ENCODE peak calls at places on chromosomes 6 and 20, in ten cellular contexts. One of them, this sample, is unnamed.

GRCh38 chr6:33318426-33319073 is 1.0 kb upstream of the ZBTB22 start:
- DNase-seq in A172: no peak
- DNase-seq in endothelial cell: no peak
- DNase-seq in stimulated activated CD4-positive, alpha-beta T cell treated with anti-CD3 and anti-CD28 coated beads, Interleukin-15, amount 100 ng/mL, for 1 hour: no peak
- DNase-seq in germinal center: no peak
- DNase-seq in adipocyte: no peak
- DNase-seq in EH: no peak
- DNase-seq in ELR: no peak
- DNase-seq in transverse colon: no peak
- DNase-seq in neural progenitor cell: no peak
- DNase-seq in this sample: no peak

GRCh38 chr6:16752206-16752867 is 8.9 kb downstream of the ATXN1 start:
- DNase-seq in transverse colon: no peak
- DNase-seq in germinal center: no peak
- DNase-seq in stimulated activated CD4-positive, alpha-beta T cell treated with anti-CD3 and anti-CD28 coated beads, Interleukin-15, amount 100 ng/mL, for 1 hour: no peak
- DNase-seq in EH: peak
- DNase-seq in ELR: peak
- DNase-seq in A172: peak
- DNase-seq in endothelial cell: no peak
- DNase-seq in neural progenitor cell: no peak
- DNase-seq in adipocyte: peak
- DNase-seq in this sample: no peak

GRCh38 chr6:35034411-35035171 is 106.5 kb downstream of the TCP11 start:
- DNase-seq in neural progenitor cell: no peak
- DNase-seq in EH: no peak
- DNase-seq in ELR: no peak
- DNase-seq in A172: no peak
- DNase-seq in stimulated activated CD4-positive, alpha-beta T cell treated with anti-CD3 and anti-CD28 coated beads, Interleukin-15, amount 100 ng/mL, for 1 hour: no peak
- DNase-seq in endothelial cell: no peak
- DNase-seq in germinal center: no peak
- DNase-seq in adipocyte: no peak
- DNase-seq in transverse colon: peak
- DNase-seq in this sample: no peak

GRCh38 chr20:62063981-62064787 is 1.5 kb downstream of the TAF4 start:
- DNase-seq in germinal center: no peak
- DNase-seq in transverse colon: peak
- DNase-seq in A172: no peak
- DNase-seq in endothelial cell: peak
- DNase-seq in adipocyte: no peak
- DNase-seq in ELR: peak
- DNase-seq in neural progenitor cell: peak
- DNase-seq in EH: peak
- DNase-seq in stimulated activated CD4-positive, alpha-beta T cell treated with anti-CD3 and anti-CD28 coated beads, Interleukin-15, amount 100 ng/mL, for 1 hour: no peak
- DNase-seq in this sample: no peak

GRCh38 chr6:152635949-152636674 is 1.1 kb downstream of the SYNE1 start:
- DNase-seq in stimulated activated CD4-positive, alpha-beta T cell treated with anti-CD3 and anti-CD28 coated beads, Interleukin-15, amount 100 ng/mL, for 1 hour: no peak
- DNase-seq in EH: peak
- DNase-seq in endothelial cell: no peak
- DNase-seq in transverse colon: no peak
- DNase-seq in adipocyte: peak
- DNase-seq in germinal center: peak
- DNase-seq in ELR: peak
- DNase-seq in A172: peak
- DNase-seq in neural progenitor cell: peak
- DNase-seq in this sample: peak

GRCh38 chr6:23454090-23454998 is 671.7 kb upstream of the NRSN1 start:
- DNase-seq in neural progenitor cell: peak
- DNase-seq in endothelial cell: no peak
- DNase-seq in EH: peak
- DNase-seq in stimulated activated CD4-positive, alpha-beta T cell treated with anti-CD3 and anti-CD28 coated beads, Interleukin-15, amount 100 ng/mL, for 1 hour: no peak
- DNase-seq in A172: peak
- DNase-seq in adipocyte: peak
- DNase-seq in ELR: peak
- DNase-seq in transverse colon: no peak
- DNase-seq in germinal center: no peak
- DNase-seq in this sample: no peak

GRCh38 chr6:117829594-117830319 is 77.3 kb upstream of the SLC35F1 start:
- DNase-seq in endothelial cell: peak
- DNase-seq in adipocyte: peak
- DNase-seq in neural progenitor cell: peak
- DNase-seq in stimulated activated CD4-positive, alpha-beta T cell treated with anti-CD3 and anti-CD28 coated beads, Interleukin-15, amount 100 ng/mL, for 1 hour: no peak
- DNase-seq in transverse colon: no peak
- DNase-seq in A172: peak
- DNase-seq in germinal center: no peak
- DNase-seq in ELR: peak
- DNase-seq in EH: peak
- DNase-seq in this sample: no peak

GRCh38 chr6:45555981-45556771 is 178.4 kb upstream of the SUPT3H start:
- DNase-seq in stimulated activated CD4-positive, alpha-beta T cell treated with anti-CD3 and anti-CD28 coated beads, Interleukin-15, amount 100 ng/mL, for 1 hour: no peak
- DNase-seq in EH: peak
- DNase-seq in ELR: peak
- DNase-seq in adipocyte: peak
- DNase-seq in transverse colon: no peak
- DNase-seq in endothelial cell: no peak
- DNase-seq in germinal center: no peak
- DNase-seq in neural progenitor cell: peak
- DNase-seq in A172: peak
- DNase-seq in this sample: no peak

GRCh38 chr20:41534842-41535241 is 83.3 kb downstream of the CHD6 start:
- DNase-seq in germinal center: no peak
- DNase-seq in neural progenitor cell: no peak
- DNase-seq in EH: peak
- DNase-seq in ELR: peak
- DNase-seq in transverse colon: no peak
- DNase-seq in adipocyte: peak
- DNase-seq in stimulated activated CD4-positive, alpha-beta T cell treated with anti-CD3 and anti-CD28 coated beads, Interleukin-15, amount 100 ng/mL, for 1 hour: no peak
- DNase-seq in endothelial cell: no peak
- DNase-seq in A172: no peak
- DNase-seq in this sample: no peak

GRCh38 chr6:158595223-158595622 is 35.3 kb downstream of the TMEM181 start:
- DNase-seq in transverse colon: no peak
- DNase-seq in adipocyte: no peak
- DNase-seq in ELR: peak
- DNase-seq in germinal center: peak
- DNase-seq in EH: peak
- DNase-seq in neural progenitor cell: no peak
- DNase-seq in A172: no peak
- DNase-seq in stimulated activated CD4-positive, alpha-beta T cell treated with anti-CD3 and anti-CD28 coated beads, Interleukin-15, amount 100 ng/mL, for 1 hour: no peak
- DNase-seq in endothelial cell: peak
- DNase-seq in this sample: no peak

GRCh38 chr6:30821862-30822784 is 62.2 kb upstream of the DDR1 start:
- DNase-seq in endothelial cell: no peak
- DNase-seq in ELR: peak
- DNase-seq in A172: no peak
- DNase-seq in EH: peak
- DNase-seq in stimulated activated CD4-positive, alpha-beta T cell treated with anti-CD3 and anti-CD28 coated beads, Interleukin-15, amount 100 ng/mL, for 1 hour: no peak
- DNase-seq in germinal center: peak
- DNase-seq in neural progenitor cell: peak
- DNase-seq in transverse colon: no peak
- DNase-seq in adipocyte: peak
- DNase-seq in this sample: no peak

This sample was measured in amygdala.